ENCODE peak calls at places on chromosomes 6 and 20, in nine cellular contexts. Q, B, L, P, H, T, U, S and N are unnamed samples.

GRCh38 chr6:40542175-40542764 is 44.9 kb downstream of the LRFN2 start:
- DNase-seq in Q (peak), B (no peak), L (no peak), P (peak), H (no peak), T (no peak), U (no peak), S (no peak), N (no peak)

GRCh38 chr20:34579191-34579661 is 20.7 kb downstream of the MAP1LC3A start:
- DNase-seq in Q (no peak), B (peak), L (no peak), P (no peak), H (peak), T (peak), U (peak), S (peak), N (no peak)

GRCh38 chr6:140071601-140072062 is 697.2 kb upstream of the CITED2 start:
- DNase-seq in Q (no peak), B (no peak), L (no peak), P (no peak), H (no peak), T (no peak), U (no peak), S (peak), N (no peak)

GRCh38 chr6:20952605-20953004 is 418.3 kb downstream of the CDKAL1 start:
- DNase-seq in Q (no peak), B (no peak), L (no peak), P (no peak), H (no peak), T (no peak), U (no peak), S (peak), N (no peak)

GRCh38 chr6:104325341-104326172 is 534.2 kb downstream of the HACE1 start:
- DNase-seq in Q (no peak), B (no peak), L (no peak), P (no peak), H (no peak), T (no peak), U (no peak), S (no peak), N (no peak)

GRCh38 chr6:35044145-35044745 is 96.9 kb downstream of the TCP11 start:
- DNase-seq in Q (no peak), B (no peak), L (peak), P (peak), H (no peak), T (peak), U (no peak), S (no peak), N (peak)

GRCh38 chr20:17287503-17287902 is 60.7 kb downstream of the PCSK2 start:
- DNase-seq in Q (no peak), B (no peak), L (no peak), P (no peak), H (no peak), T (no peak), U (no peak), S (no peak), N (no peak)

GRCh38 chr6:2614155-2614554 is 136.6 kb downstream of the MYLK4 start:
- DNase-seq in Q (no peak), B (no peak), L (no peak), P (no peak), H (no peak), T (no peak), U (no peak), S (no peak), N (no peak)

GRCh38 chr6:170227996-170228550 is 62.8 kb downstream of the DLL1 start:
- DNase-seq in Q (peak), B (no peak), L (no peak), P (no peak), H (no peak), T (no peak), U (no peak), S (no peak), N (no peak)

GRCh38 chr6:155580904-155581303 is 125.3 kb upstream of the NOX3 start:
- DNase-seq in Q (no peak), B (no peak), L (no peak), P (no peak), H (no peak), T (no peak), U (no peak), S (no peak), N (no peak)

GRCh38 chr6:110646951-110647910 is 168.0 kb downstream of the CDK19 start:
- DNase-seq in Q (no peak), B (no peak), L (no peak), P (no peak), H (no peak), T (no peak), U (no peak), S (no peak), N (no peak)

GRCh38 chr6:154343473-154344308 is 12.9 kb downstream of the IPCEF1 start:
- DNase-seq in Q (no peak), B (peak), L (no peak), P (no peak), H (no peak), T (peak), U (no peak), S (peak), N (peak)

GRCh38 chr6:138240476-138241245 is 22.4 kb upstream of the PBOV1 start:
- DNase-seq in Q (no peak), B (no peak), L (no peak), P (no peak), H (no peak), T (no peak), U (no peak), S (no peak), N (no peak)

GRCh38 chr6:143896096-143896880 is 32.0 kb downstream of the ZC2HC1B start:
- DNase-seq in Q (no peak), B (peak), L (no peak), P (no peak), H (no peak), T (peak), U (no peak), S (no peak), N (no peak)

GRCh38 chr6:143901885-143902708 is 37.8 kb downstream of the ZC2HC1B start:
- DNase-seq in Q (no peak), B (no peak), L (no peak), P (peak), H (peak), T (peak), U (peak), S (peak), N (peak)

GRCh38 chr6:143902827-143903226 is 38.6 kb downstream of the ZC2HC1B start:
- DNase-seq in Q (no peak), B (no peak), L (no peak), P (no peak), H (no peak), T (no peak), U (no peak), S (no peak), N (no peak)

GRCh38 chr6:143900358-143900757 is 36.1 kb downstream of the ZC2HC1B start:
- DNase-seq in Q (no peak), B (no peak), L (no peak), P (no peak), H (no peak), T (no peak), U (no peak), S (no peak), N (no peak)
- TF ChIP-seq POLR2A in Q (no peak), B (no peak), L (no peak), P (no peak), H (no peak), T (no peak), U (no peak), S (no peak), N (no peak)

GRCh38 chr20:49578436-49578835 is 10.5 kb upstream of the PTGIS start:
- DNase-seq in Q (peak), B (no peak), L (no peak), P (peak), H (peak), T (no peak), U (no peak), S (no peak), N (no peak)
- H3K27ac ChIP-seq in Q (no peak), B (no peak), L (no peak), P (peak), H (peak), T (no peak), U (no peak), S (no peak), N (no peak)

GRCh38 chr6:365835-366234 is 25.7 kb upstream of the IRF4 start:
- DNase-seq in Q (peak), B (no peak), L (no peak), P (no peak), H (no peak), T (no peak), U (no peak), S (no peak), N (no peak)

GRCh38 chr6:366972-367794 is 24.4 kb upstream of the IRF4 start:
- DNase-seq in Q (no peak), B (no peak), L (no peak), P (no peak), H (no peak), T (no peak), U (no peak), S (no peak), N (no peak)

GRCh38 chr6:364609-365540 is 26.7 kb upstream of the IRF4 start:
- DNase-seq in Q (peak), B (no peak), L (no peak), P (peak), H (no peak), T (no peak), U (no peak), S (no peak), N (peak)

GRCh38 chr6:367891-368630 is 23.5 kb upstream of the IRF4 start:
- DNase-seq in Q (no peak), B (no peak), L (no peak), P (no peak), H (no peak), T (no peak), U (no peak), S (no peak), N (no peak)

GRCh38 chr6:366389-366788 is 25.2 kb upstream of the IRF4 start:
- DNase-seq in Q (no peak), B (no peak), L (no peak), P (no peak), H (no peak), T (no peak), U (no peak), S (no peak), N (no peak)
- TF ChIP-seq POLR2A in Q (no peak), B (no peak), L (no peak), P (no peak), H (no peak), T (no peak), U (no peak), S (no peak), N (no peak)

GRCh38 chr20:49280463-49281058 is 2.7 kb upstream of the ZNFX1 start:
- DNase-seq in Q (no peak), B (no peak), L (no peak), P (no peak), H (no peak), T (no peak), U (no peak), S (no peak), N (no peak)
- H3K27ac ChIP-seq in Q (peak), B (no peak), L (no peak), P (no peak), H (no peak), T (peak), U (no peak), S (no peak), N (peak)

DNA sequence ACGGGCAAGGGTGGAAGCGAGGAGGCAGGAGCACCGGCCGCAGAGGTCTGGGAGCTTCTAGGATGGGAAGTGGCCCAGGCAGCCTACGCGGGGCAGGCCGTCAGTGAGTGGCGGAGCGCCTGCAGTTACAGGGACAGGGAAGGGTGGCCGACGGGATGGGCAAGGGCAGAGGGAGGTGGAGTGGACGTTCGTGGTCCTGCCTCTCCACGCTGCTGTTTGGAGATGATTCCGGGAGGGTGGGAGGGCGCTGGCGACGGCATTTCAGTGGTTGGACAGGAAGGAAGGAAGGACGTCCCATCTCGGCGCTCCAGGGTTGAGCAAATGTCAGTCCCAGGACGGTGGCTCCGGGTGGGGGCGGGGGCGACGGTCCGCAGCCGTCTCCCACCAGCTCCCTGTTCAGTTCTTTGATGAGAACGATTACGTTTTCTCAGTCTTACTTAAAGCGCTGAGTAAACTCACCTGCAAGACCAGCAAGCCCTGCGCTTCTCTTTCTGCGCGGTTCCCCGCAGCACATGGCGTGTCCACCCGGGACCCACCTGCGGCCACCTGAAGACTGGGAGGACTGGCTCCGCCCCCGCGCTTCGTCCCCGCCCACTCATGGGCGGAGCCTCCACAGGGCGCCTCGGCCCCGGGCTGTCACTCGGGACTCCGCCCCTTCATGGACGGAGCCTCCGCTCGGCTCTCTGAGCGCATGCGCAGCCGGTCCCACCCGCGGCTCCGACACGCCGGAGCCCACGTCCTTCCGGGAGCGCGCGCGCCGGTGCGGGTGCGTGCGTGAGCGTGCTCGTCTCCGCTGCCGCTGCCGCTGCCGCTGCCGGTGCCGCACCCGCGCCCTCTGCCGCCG is at the start of gene DNAJC5:
- DNase-seq in Q (peak), B (peak), L (peak), P (peak), H (peak), T (peak), U (peak), S (peak), N (peak)
- TF ChIP-seq POLR2A in Q (peak), B (no peak), L (peak), P (no peak), H (no peak), T (no peak), U (peak), S (no peak), N (no peak)